ENCODE peak calls at places on chromosomes 5 and 9, in eight cellular contexts. Q is GM03348, Z is non-pigmented ciliary epithelial cell, C is occipital lobe, X is NCI-H1694, W is NCI-H2081, I is NCI-H774, U is iPS-NIHi11. N is an unnamed sample.

GRCh38 chr5:169742773-169743296 is 105.8 kb downstream of the DOCK2 start:
- DNase-seq in Q (peak), Z (no peak), C (peak), X (peak), W (no peak), I (no peak), U (no peak), N (peak)

GRCh38 chr9:73183917-73184861 is 32.5 kb downstream of the ANXA1 start:
- DNase-seq in Q (peak), Z (no peak), C (no peak), X (peak), W (peak), I (peak), U (peak), N (peak)

GRCh38 chr5:126354012-126354856 is 69.0 kb upstream of the GRAMD2B start:
- DNase-seq in Q (peak), Z (peak), C (no peak), X (peak), W (peak), I (peak), U (peak), N (peak)

GRCh38 chr9:69554945-69555344 is 117.2 kb downstream of the APBA1 start:
- DNase-seq in Q (peak), Z (peak), C (no peak), X (no peak), W (no peak), I (no peak), U (no peak), N (peak)

GRCh38 chr9:81737871-81738507 is 48.6 kb upstream of the TLE1 start:
- DNase-seq in Q (peak), Z (peak), C (peak), X (no peak), W (no peak), I (no peak), U (no peak), N (peak)

GRCh38 chr9:112896131-112896530 is 5.5 kb upstream of the SLC46A2 start:
- DNase-seq in Q (no peak), Z (no peak), C (no peak), X (no peak), W (no peak), I (no peak), U (no peak), N (no peak)

GRCh38 chr5:95841914-95842812 is 19.6 kb upstream of the GLRX start:
- DNase-seq in Q (peak), Z (no peak), C (no peak), X (no peak), W (no peak), I (no peak), U (no peak), N (peak)

GRCh38 chr5:57698785-57699184 is 216.2 kb upstream of the ACTBL2 start:
- DNase-seq in Q (no peak), Z (no peak), C (no peak), X (no peak), W (no peak), I (peak), U (peak), N (no peak)

GRCh38 chr9:127451681-127452480 is 571 bp downstream of the LRSAM1 start:
- DNase-seq in Q (peak), Z (no peak), C (peak), X (no peak), W (peak), I (peak), U (peak), N (no peak)

GRCh38 chr9:136616948-136617695 is 45.6 kb upstream of the EGFL7 start:
- DNase-seq in Q (no peak), Z (no peak), C (no peak), X (no peak), W (no peak), I (no peak), U (no peak), N (no peak)

GRCh38 chr5:30605693-30606268 is 587.7 kb upstream of the CDH6 start:
- DNase-seq in Q (no peak), Z (no peak), C (no peak), X (no peak), W (peak), I (peak), U (no peak), N (no peak)

GRCh38 chr9:94827584-94828304 is 101.2 kb downstream of the AOPEP start:
- DNase-seq in Q (peak), Z (no peak), C (no peak), X (no peak), W (no peak), I (no peak), U (no peak), N (peak)

GRCh38 chr9:109264865-109265532 is 55.9 kb downstream of the EPB41L4B start:
- DNase-seq in Q (no peak), Z (no peak), C (no peak), X (no peak), W (peak), I (peak), U (no peak), N (peak)

GRCh38 chr9:20031836-20032235 is 243.0 kb upstream of the SLC24A2 start:
- DNase-seq in Q (no peak), Z (no peak), C (no peak), X (no peak), W (no peak), I (no peak), U (no peak), N (no peak)

GRCh38 chr5:1120236-1120999 is 8.6 kb upstream of the SLC12A7 start:
- DNase-seq in Q (no peak), Z (no peak), C (no peak), X (no peak), W (no peak), I (no peak), U (no peak), N (no peak)

GRCh38 chr5:179475211-179475840 is 75.0 kb upstream of the RUFY1 start:
- DNase-seq in Q (no peak), Z (no peak), C (no peak), X (no peak), W (no peak), I (no peak), U (no peak), N (no peak)

GRCh38 chr9:133715866-133716563 is 22.1 kb downstream of the SARDH start:
- DNase-seq in Q (no peak), Z (no peak), C (no peak), X (peak), W (peak), I (peak), U (peak), N (no peak)

GRCh38 chr5:96509721-96510383 is 76.8 kb upstream of the PCSK1 start:
- DNase-seq in Q (peak), Z (peak), C (no peak), X (no peak), W (no peak), I (no peak), U (no peak), N (peak)

GRCh38 chr9:15227491-15227890 is 79.5 kb downstream of the TTC39B start:
- DNase-seq in Q (no peak), Z (no peak), C (no peak), X (no peak), W (no peak), I (no peak), U (no peak), N (no peak)

GRCh38 chr9:2934241-2934650 is 90.4 kb upstream of the PUM3 start:
- DNase-seq in Q (no peak), Z (no peak), C (no peak), X (no peak), W (no peak), I (no peak), U (no peak), N (no peak)

N was measured in AG10803.